ENCODE peak calls at places on chromosome 5, in nine cellular contexts. D, Q, Y, X, N, H, W, S and A are unnamed samples.

GRCh38 chr5:102762828-102763227 is 7.7 kb downstream of the PAM start:
- DNase-seq in D (no peak), Q (no peak), Y (no peak), X (no peak), N (no peak), H (no peak), W (no peak), S (no peak), A (no peak)

GRCh38 chr5:1782385-1783213 is 17.0 kb downstream of the MRPL36 start:
- DNase-seq in D (no peak), Q (no peak), Y (no peak), X (no peak), N (no peak), H (no peak), W (peak), S (no peak), A (no peak)

GRCh38 chr5:14716755-14717752 is 52.5 kb downstream of the OTULIN start:
- DNase-seq in D (no peak), Q (no peak), Y (no peak), X (no peak), N (no peak), H (no peak), W (no peak), S (no peak), A (no peak)

GRCh38 chr5:81936750-81937149 is 35.1 kb upstream of the ATG10 start:
- DNase-seq in D (no peak), Q (no peak), Y (no peak), X (no peak), N (no peak), H (no peak), W (no peak), S (no peak), A (no peak)

GRCh38 chr5:40291338-40291737 is 388.4 kb upstream of the PTGER4 start:
- DNase-seq in D (no peak), Q (no peak), Y (no peak), X (peak), N (peak), H (peak), W (no peak), S (no peak), A (no peak)

GRCh38 chr5:168027002-168027401 is 264.4 kb upstream of the WWC1 start:
- DNase-seq in D (no peak), Q (no peak), Y (no peak), X (no peak), N (no peak), H (no peak), W (no peak), S (no peak), A (no peak)

GRCh38 chr5:28542968-28543367 is 1504.6 kb upstream of the CDH9 start:
- DNase-seq in D (no peak), Q (no peak), Y (no peak), X (peak), N (peak), H (peak), W (no peak), S (no peak), A (no peak)

GRCh38 chr5:101806410-101806809 is 489.7 kb downstream of the SLCO4C1 start:
- DNase-seq in D (no peak), Q (no peak), Y (no peak), X (no peak), N (no peak), H (no peak), W (no peak), S (no peak), A (no peak)

GRCh38 chr5:80389575-80389974 is 18.3 kb upstream of the ZFYVE16 start:
- DNase-seq in D (no peak), Q (no peak), Y (no peak), X (no peak), N (no peak), H (no peak), W (no peak), S (no peak), A (no peak)

GRCh38 chr5:10315824-10316509 is 8.3 kb upstream of the CMBL start:
- DNase-seq in D (no peak), Q (no peak), Y (no peak), X (no peak), N (no peak), H (no peak), W (no peak), S (no peak), A (no peak)

GRCh38 chr5:11878846-11879245 is 25.4 kb downstream of the CTNND2 start:
- DNase-seq in D (no peak), Q (no peak), Y (no peak), X (no peak), N (no peak), H (no peak), W (no peak), S (no peak), A (no peak)

GRCh38 chr5:23820764-23821471 is 313.5 kb downstream of the PRDM9 start:
- DNase-seq in D (no peak), Q (no peak), Y (no peak), X (peak), N (peak), H (peak), W (no peak), S (no peak), A (no peak)

GRCh38 chr5:139637438-139638089 is 10.6 kb upstream of the CXXC5 start:
- DNase-seq in D (no peak), Q (peak), Y (peak), X (peak), N (peak), H (peak), W (peak), S (peak), A (peak)

GRCh38 chr5:102629827-102630605 is 125.1 kb upstream of the PAM start:
- DNase-seq in D (peak), Q (no peak), Y (no peak), X (no peak), N (no peak), H (no peak), W (no peak), S (no peak), A (no peak)

GRCh38 chr5:80960531-80961375 is 590 bp downstream of the RASGRF2 start:
- DNase-seq in D (no peak), Q (peak), Y (peak), X (peak), N (no peak), H (peak), W (peak), S (peak), A (peak)

GRCh38 chr5:93532370-93532769 is 48.6 kb downstream of the NR2F1-AS1 start:
- DNase-seq in D (no peak), Q (no peak), Y (no peak), X (peak), N (peak), H (peak), W (peak), S (peak), A (no peak)

GRCh38 chr5:157269165-157269671 is 3.3 kb downstream of the CYFIP2 start:
- DNase-seq in D (no peak), Q (no peak), Y (no peak), X (no peak), N (no peak), H (no peak), W (no peak), S (no peak), A (no peak)

GRCh38 chr5:56402273-56403223 is 169.4 kb upstream of the ANKRD55 start:
- DNase-seq in D (no peak), Q (no peak), Y (no peak), X (no peak), N (no peak), H (no peak), W (no peak), S (no peak), A (no peak)

GRCh38 chr5:102998224-102998623 is 121.7 kb downstream of the GIN1 start:
- DNase-seq in D (no peak), Q (no peak), Y (no peak), X (no peak), N (peak), H (peak), W (no peak), S (no peak), A (no peak)

GRCh38 chr5:116992681-116993080 is 418.1 kb upstream of the SEMA6A start:
- DNase-seq in D (no peak), Q (no peak), Y (no peak), X (no peak), N (no peak), H (no peak), W (no peak), S (no peak), A (no peak)

GRCh38 chr5:58932057-58932594 is 349.3 kb downstream of the RAB3C start:
- DNase-seq in D (no peak), Q (no peak), Y (no peak), X (no peak), N (no peak), H (no peak), W (no peak), S (no peak), A (no peak)

DNA sequence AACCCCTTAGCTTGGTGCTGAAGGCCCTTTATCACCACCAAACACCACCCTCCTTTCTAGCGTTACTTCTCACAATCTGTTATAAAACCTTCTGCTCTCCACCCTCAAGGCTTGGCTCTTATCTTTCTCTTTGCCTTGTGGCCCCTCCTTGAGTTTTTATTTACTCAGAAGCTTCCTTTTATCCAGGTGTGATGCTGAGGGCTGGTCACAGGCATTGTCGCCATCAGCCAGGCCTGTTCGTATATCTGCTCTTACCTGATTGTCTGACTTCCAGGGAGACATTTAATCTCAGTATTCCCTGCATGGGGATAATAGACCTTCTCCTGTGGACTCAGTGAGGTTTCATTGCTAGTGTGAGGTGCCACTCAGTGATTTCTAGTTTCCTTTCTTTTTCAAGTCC is 34.2 kb downstream of the MEGF10 start:
- DNase-seq in D (no peak), Q (no peak), Y (no peak), X (no peak), N (no peak), H (no peak), W (no peak), S (no peak), A (no peak)
- TF ChIP-seq CTCF in D (no peak), Q (no peak), Y (no peak), X (no peak), N (no peak), H (no peak), W (no peak), S (no peak), A (no peak)

DNA sequence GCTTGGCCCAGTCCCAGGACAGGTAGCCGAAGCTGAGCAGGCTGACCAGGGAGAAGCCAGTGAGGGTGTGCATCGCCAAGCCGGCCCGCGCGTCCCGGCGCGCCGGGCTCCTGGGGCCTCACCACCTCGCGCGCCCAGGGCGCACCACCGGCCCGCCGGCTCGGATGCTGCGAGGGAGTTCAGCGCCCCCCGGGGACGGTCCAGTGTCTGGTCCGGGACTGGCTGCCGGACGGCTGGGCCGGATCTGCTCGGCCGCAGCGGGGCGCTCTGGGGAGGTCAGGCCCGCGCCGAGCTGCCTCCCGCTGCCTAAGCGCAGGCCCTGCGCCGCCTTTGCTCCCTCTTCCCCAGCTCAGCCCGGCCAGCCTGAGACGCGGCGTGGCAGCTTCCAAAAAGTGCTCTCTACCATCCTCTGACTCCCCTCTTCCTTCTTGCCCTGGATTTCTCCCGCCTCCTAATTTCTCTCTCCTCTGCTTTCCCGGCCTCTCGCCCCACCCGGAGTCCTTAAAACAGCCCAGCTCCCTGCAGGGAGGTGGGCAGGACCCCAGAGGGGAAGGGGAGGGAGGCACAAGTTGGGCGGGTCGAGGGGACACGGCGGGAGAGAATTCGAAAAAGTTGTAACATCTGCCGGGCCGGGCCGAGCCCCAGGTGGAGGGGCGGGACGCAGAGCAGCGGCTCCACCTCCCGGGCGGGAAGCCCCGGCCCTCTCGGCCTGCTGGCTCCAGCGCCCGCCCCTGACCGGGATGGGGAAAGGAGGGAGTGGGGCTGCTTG is at the start of gene ARSI:
- DNase-seq in D (no peak), Q (no peak), Y (no peak), X (peak), N (peak), H (no peak), W (peak), S (peak), A (no peak)
- TF ChIP-seq CTCF in D (peak), Q (no peak), Y (no peak), X (peak), N (peak), H (peak), W (no peak), S (no peak), A (peak)

GRCh38 chr5:158857376-158857775 is 242.3 kb downstream of the EBF1 start:
- DNase-seq in D (no peak), Q (no peak), Y (no peak), X (no peak), N (peak), H (no peak), W (no peak), S (no peak), A (no peak)

GRCh38 chr5:158861366-158861765 is 238.3 kb downstream of the EBF1 start:
- DNase-seq in D (no peak), Q (no peak), Y (no peak), X (no peak), N (no peak), H (no peak), W (no peak), S (no peak), A (no peak)

GRCh38 chr5:158858011-158858410 is 241.7 kb downstream of the EBF1 start:
- DNase-seq in D (no peak), Q (no peak), Y (no peak), X (no peak), N (no peak), H (no peak), W (no peak), S (no peak), A (no peak)

GRCh38 chr5:158858746-158859145 is 241.0 kb downstream of the EBF1 start:
- DNase-seq in D (no peak), Q (no peak), Y (no peak), X (no peak), N (no peak), H (no peak), W (no peak), S (no peak), A (no peak)

DNA sequence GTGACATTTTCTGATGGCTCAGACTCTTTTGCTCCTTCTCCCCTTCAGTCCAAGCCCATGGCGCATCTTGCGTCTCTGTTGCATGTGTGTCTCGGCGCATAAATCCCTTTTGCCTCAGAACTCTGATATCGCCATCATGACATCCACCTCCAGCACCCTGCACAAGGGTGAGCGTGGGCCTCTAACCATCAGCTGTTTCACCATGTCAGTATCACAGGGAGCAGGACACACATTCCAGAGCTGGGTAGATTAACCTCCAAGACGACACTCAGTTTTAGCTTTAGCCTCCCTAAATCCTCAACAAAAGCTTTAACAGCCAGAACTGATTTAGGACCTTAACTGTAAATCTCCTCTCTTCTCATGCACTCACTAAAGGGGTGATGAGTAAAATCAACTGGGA is 239.0 kb downstream of the EBF1 start:
- DNase-seq in D (no peak), Q (no peak), Y (no peak), X (no peak), N (no peak), H (no peak), W (no peak), S (no peak), A (no peak)
- TF ChIP-seq CTCF in D (no peak), Q (no peak), Y (no peak), X (no peak), N (no peak), H (no peak), W (no peak), S (no peak), A (no peak)

DNA sequence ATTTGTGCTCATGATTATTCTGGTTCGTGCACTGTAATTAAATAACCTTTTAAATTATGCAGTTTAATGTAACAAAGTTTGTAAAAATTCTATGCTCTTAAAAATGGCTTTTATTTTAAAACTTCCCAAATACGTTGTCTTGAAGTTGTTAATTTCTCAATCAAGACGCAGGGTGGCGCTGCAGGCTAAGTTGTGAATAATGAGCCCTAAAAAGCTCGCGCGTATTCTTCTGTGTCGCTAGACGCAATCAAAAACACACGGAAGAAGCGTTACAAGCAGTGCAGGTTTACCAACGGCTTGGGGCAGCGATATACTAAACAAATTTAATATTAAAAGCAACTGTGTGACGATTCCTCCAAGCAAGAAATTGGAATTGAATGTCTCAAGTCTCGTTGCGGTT is at the start of gene PCDHB4:
- DNase-seq in D (no peak), Q (no peak), Y (no peak), X (no peak), N (no peak), H (no peak), W (peak), S (no peak), A (no peak)
- TF ChIP-seq CTCF in D (no peak), Q (no peak), Y (no peak), X (no peak), N (no peak), H (peak), W (peak), S (peak), A (no peak)

GRCh38 chr5:50441479-50441815 is 359 bp upstream of the EMB start:
- DNase-seq in D (no peak), Q (no peak), Y (no peak), X (peak), N (no peak), H (no peak), W (no peak), S (no peak), A (no peak)

GRCh38 chr5:50439221-50439620 is 1.9 kb downstream of the EMB start:
- DNase-seq in D (no peak), Q (no peak), Y (no peak), X (no peak), N (no peak), H (no peak), W (no peak), S (no peak), A (no peak)

GRCh38 chr5:50445281-50445949 is 4.3 kb upstream of the EMB start:
- DNase-seq in D (no peak), Q (peak), Y (peak), X (no peak), N (no peak), H (no peak), W (no peak), S (no peak), A (no peak)

GRCh38 chr5:50435131-50435530 is 6.0 kb downstream of the EMB start:
- DNase-seq in D (no peak), Q (peak), Y (no peak), X (no peak), N (no peak), H (no peak), W (no peak), S (no peak), A (no peak)

GRCh38 chr5:50440651-50441478 is at the start of gene EMB:
- DNase-seq in D (no peak), Q (peak), Y (peak), X (peak), N (peak), H (no peak), W (no peak), S (peak), A (peak)
- TF ChIP-seq CTCF in D (peak), Q (peak), Y (peak), X (no peak), N (peak), H (no peak), W (no peak), S (no peak), A (peak)

DNA sequence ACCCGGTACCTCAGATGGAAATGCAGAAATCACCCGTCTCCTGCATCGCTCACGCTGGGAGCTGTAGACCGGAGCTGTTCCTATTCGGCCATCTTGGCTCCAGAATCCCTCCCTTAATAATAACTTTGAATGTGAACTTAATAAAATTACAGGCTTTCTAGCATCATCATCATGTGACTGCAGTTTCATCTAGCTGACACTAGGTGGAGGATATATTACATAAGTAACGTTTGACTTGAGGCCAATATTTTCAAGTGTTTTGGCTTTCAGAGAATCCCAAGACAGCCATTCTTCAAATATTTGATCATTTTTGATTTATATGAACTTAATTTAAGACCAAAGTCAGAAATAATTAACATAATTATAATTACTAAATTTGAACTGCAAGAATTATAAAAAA is 474.9 kb upstream of the CDH10 start:
- DNase-seq in D (no peak), Q (peak), Y (peak), X (peak), N (no peak), H (no peak), W (no peak), S (no peak), A (no peak)
- TF ChIP-seq CTCF in D (peak), Q (peak), Y (peak), X (peak), N (peak), H (no peak), W (no peak), S (peak), A (peak)